ENCODE peak calls at places on chromosome 11, in five cellular contexts. One of them, this sample, is unnamed.

GRCh38 chr11:118263694-118264567 is at the start of gene MPZL2:
- DNase-seq in GM23248: peak
- DNase-seq in PC-3: peak
- DNase-seq in GM23338: peak
- DNase-seq in H1: no peak
- DNase-seq in this sample: peak

GRCh38 chr11:118398797-118399564 is 2.4 kb upstream of the ATP5MG start:
- DNase-seq in GM23338: no peak
- DNase-seq in GM23248: peak
- DNase-seq in PC-3: no peak
- DNase-seq in H1: no peak
- DNase-seq in this sample: no peak

GRCh38 chr11:61587541-61587941 is 6.7 kb upstream of the SYT7 start:
- DNase-seq in GM23338: peak
- DNase-seq in H1: no peak
- DNase-seq in GM23248: peak
- DNase-seq in PC-3: peak
- DNase-seq in this sample: no peak

GRCh38 chr11:18270102-18270501 is 4.0 kb downstream of the SAA1 start:
- DNase-seq in GM23338: peak
- DNase-seq in H1: no peak
- DNase-seq in PC-3: no peak
- DNase-seq in GM23248: no peak
- DNase-seq in this sample: no peak

GRCh38 chr11:64834031-64834722 is 10.3 kb downstream of the CDC42BPG start:
- DNase-seq in GM23248: no peak
- DNase-seq in H1: no peak
- DNase-seq in GM23338: no peak
- DNase-seq in PC-3: no peak
- DNase-seq in this sample: no peak

GRCh38 chr11:122765487-122766131 is 72.7 kb upstream of the CRTAM start:
- DNase-seq in PC-3: no peak
- DNase-seq in GM23248: no peak
- DNase-seq in GM23338: no peak
- DNase-seq in H1: no peak
- DNase-seq in this sample: no peak

GRCh38 chr11:82732734-82733443 is 775 bp downstream of the FAM181B start:
- DNase-seq in GM23338: peak
- DNase-seq in H1: no peak
- DNase-seq in PC-3: no peak
- DNase-seq in GM23248: peak
- DNase-seq in this sample: no peak

GRCh38 chr11:132427611-132428010 is 1057.2 kb downstream of the NTM start:
- DNase-seq in GM23248: peak
- DNase-seq in H1: no peak
- DNase-seq in PC-3: no peak
- DNase-seq in GM23338: no peak
- DNase-seq in this sample: no peak

GRCh38 chr11:21710791-21711190 is 482.1 kb upstream of the ANO5 start:
- DNase-seq in PC-3: no peak
- DNase-seq in H1: no peak
- DNase-seq in GM23248: no peak
- DNase-seq in GM23338: no peak
- DNase-seq in this sample: no peak

GRCh38 chr11:64675417-64676252 is 47.4 kb downstream of the NRXN2 start:
- DNase-seq in GM23248: peak
- DNase-seq in H1: no peak
- DNase-seq in PC-3: peak
- DNase-seq in GM23338: no peak
- DNase-seq in this sample: no peak

GRCh38 chr11:47254381-47254780 is 3.4 kb upstream of the NR1H3 start:
- DNase-seq in GM23338: no peak
- DNase-seq in H1: no peak
- DNase-seq in GM23248: peak
- DNase-seq in PC-3: no peak
- DNase-seq in this sample: no peak

GRCh38 chr11:69075421-69076128 is 26.8 kb downstream of the TPCN2 start:
- DNase-seq in PC-3: peak
- DNase-seq in H1: no peak
- DNase-seq in GM23248: peak
- DNase-seq in GM23338: no peak
- DNase-seq in this sample: peak

GRCh38 chr11:19679952-19680823 is 32.4 kb upstream of the NAV2 start:
- DNase-seq in H1: peak
- DNase-seq in GM23248: peak
- DNase-seq in PC-3: peak
- DNase-seq in GM23338: peak
- DNase-seq in this sample: peak

GRCh38 chr11:120894207-120894989 is 129.5 kb upstream of the TBCEL start:
- DNase-seq in GM23338: no peak
- DNase-seq in GM23248: no peak
- DNase-seq in PC-3: no peak
- DNase-seq in H1: no peak
- DNase-seq in this sample: no peak

GRCh38 chr11:114775849-114776621 is 97.7 kb downstream of the NXPE2 start:
- DNase-seq in H1: no peak
- DNase-seq in GM23338: no peak
- DNase-seq in GM23248: no peak
- DNase-seq in PC-3: no peak
- DNase-seq in this sample: no peak

GRCh38 chr11:88301478-88302140 is 35.9 kb downstream of the CTSC start:
- DNase-seq in GM23338: no peak
- DNase-seq in PC-3: no peak
- DNase-seq in GM23248: no peak
- DNase-seq in H1: no peak
- DNase-seq in this sample: no peak

GRCh38 chr11:1889941-1890855 is 1.5 kb downstream of the PRR33 start:
- DNase-seq in GM23338: no peak
- DNase-seq in PC-3: no peak
- DNase-seq in H1: no peak
- DNase-seq in GM23248: no peak
- DNase-seq in this sample: no peak

GRCh38 chr11:71080239-71081097 is 171.9 kb downstream of the SHANK2 start:
- DNase-seq in PC-3: peak
- DNase-seq in H1: peak
- DNase-seq in GM23248: peak
- DNase-seq in GM23338: peak
- DNase-seq in this sample: peak

GRCh38 chr11:639324-639977 is 2.4 kb downstream of the DRD4 start:
- DNase-seq in GM23248: peak
- DNase-seq in PC-3: no peak
- DNase-seq in GM23338: no peak
- DNase-seq in H1: no peak
- DNase-seq in this sample: no peak
- TF ChIP-seq EZH2 in GM23248: no peak
- TF ChIP-seq EZH2 in PC-3: no peak
- TF ChIP-seq EZH2 in GM23338: peak
- TF ChIP-seq EZH2 in H1: peak
- TF ChIP-seq EZH2 in this sample: no peak

GRCh38 chr11:43942651-43943356 is 367 bp downstream of the C11orf96 start:
- DNase-seq in H1: no peak
- DNase-seq in PC-3: peak
- DNase-seq in GM23248: peak
- DNase-seq in GM23338: peak
- DNase-seq in this sample: no peak
- TF ChIP-seq EZH2 in H1: peak
- TF ChIP-seq EZH2 in PC-3: peak
- TF ChIP-seq EZH2 in GM23248: peak
- TF ChIP-seq EZH2 in GM23338: peak
- TF ChIP-seq EZH2 in this sample: no peak

GRCh38 chr11:44305149-44305642 is 4.7 kb downstream of the ALX4 start:
- DNase-seq in GM23248: no peak
- DNase-seq in GM23338: no peak
- DNase-seq in PC-3: no peak
- DNase-seq in H1: no peak
- DNase-seq in this sample: no peak
- TF ChIP-seq EZH2 in GM23248: peak
- TF ChIP-seq EZH2 in GM23338: peak
- TF ChIP-seq EZH2 in PC-3: no peak
- TF ChIP-seq EZH2 in H1: no peak
- TF ChIP-seq EZH2 in this sample: no peak

GRCh38 chr11:119420631-119421030 is 2.3 kb downstream of the THY1 start:
- DNase-seq in GM23248: no peak
- DNase-seq in H1: no peak
- DNase-seq in PC-3: no peak
- DNase-seq in GM23338: no peak
- DNase-seq in this sample: no peak

GRCh38 chr11:119423459-119424254 is 685 bp upstream of the THY1 start:
- DNase-seq in GM23248: no peak
- DNase-seq in GM23338: no peak
- DNase-seq in PC-3: no peak
- DNase-seq in H1: no peak
- DNase-seq in this sample: no peak

GRCh38 chr11:119421351-119421750 is 1.6 kb downstream of the THY1 start:
- DNase-seq in H1: no peak
- DNase-seq in GM23338: peak
- DNase-seq in PC-3: no peak
- DNase-seq in GM23248: peak
- DNase-seq in this sample: no peak

GRCh38 chr11:119422505-119423416 is at the start of gene THY1:
- DNase-seq in GM23248: peak
- DNase-seq in H1: no peak
- DNase-seq in GM23338: peak
- DNase-seq in PC-3: no peak
- DNase-seq in this sample: no peak

DNA sequence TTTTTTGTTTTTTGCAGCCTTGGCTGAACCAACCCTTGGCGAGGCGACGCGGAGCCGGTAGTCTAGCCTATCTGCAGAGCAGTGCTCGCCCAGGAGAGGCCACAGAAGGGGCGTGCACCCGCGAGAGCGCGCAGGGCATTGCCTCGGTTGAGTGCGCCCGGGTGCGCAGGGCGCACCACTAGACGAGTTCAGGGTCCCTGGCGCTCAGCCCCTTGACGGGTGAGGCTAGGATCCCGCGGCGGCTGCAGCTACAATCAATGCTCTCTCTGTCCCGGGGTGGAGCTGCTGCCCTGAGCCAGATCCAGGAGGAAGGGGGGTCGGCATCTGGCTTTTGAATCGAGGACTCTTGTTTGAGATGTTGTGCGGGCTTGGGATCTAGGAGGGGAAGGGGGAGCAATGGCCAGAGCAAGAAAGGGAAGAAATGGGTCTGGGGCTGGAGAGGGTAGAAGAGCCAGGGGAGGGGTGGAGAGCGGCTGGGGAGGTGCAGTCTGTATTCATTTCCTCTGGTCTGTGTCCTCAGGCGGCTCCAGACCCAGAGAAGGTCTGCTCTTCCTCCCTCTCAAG is 949 bp downstream of the THY1 start:
- DNase-seq in GM23248: peak
- DNase-seq in GM23338: peak
- DNase-seq in PC-3: no peak
- DNase-seq in H1: no peak
- DNase-seq in this sample: no peak
- TF ChIP-seq EZH2 in GM23248: no peak
- TF ChIP-seq EZH2 in GM23338: no peak
- TF ChIP-seq EZH2 in PC-3: no peak
- TF ChIP-seq EZH2 in H1: no peak
- TF ChIP-seq EZH2 in this sample: no peak

This sample was measured in HCT116.